ENCODE peak calls at places on chromosome 17, in seven cellular contexts. T, O, V, N, K, B and U are unnamed samples.

GRCh38 chr17:31743767-31744166 is 115.3 kb downstream of the COPRS start:
- DNase-seq in T (no peak), B (no peak), V (no peak), N (no peak), O (no peak), K (no peak), U (no peak)

GRCh38 chr17:34135841-34136240 is 119.2 kb upstream of the CCL2 start:
- DNase-seq in B (no peak), K (no peak), O (no peak), V (no peak), T (no peak), N (no peak), U (no peak)

GRCh38 chr17:13727441-13728171 is 125.9 kb upstream of the HS3ST3A1 start:
- DNase-seq in B (no peak), N (no peak), O (no peak), T (peak), K (no peak), V (peak), U (no peak)

GRCh38 chr17:71578446-71578845 is 542.4 kb upstream of the SOX9 start:
- DNase-seq in N (no peak), O (no peak), K (no peak), V (no peak), T (no peak), B (no peak), U (no peak)

GRCh38 chr17:1078831-1079561 is 82.1 kb downstream of the TIMM22 start:
- DNase-seq in V (no peak), T (no peak), B (peak), N (no peak), K (no peak), O (no peak), U (no peak)

GRCh38 chr17:80872999-80873951 is 118.4 kb upstream of the CHMP6 start:
- DNase-seq in V (no peak), K (no peak), N (peak), T (no peak), B (no peak), O (no peak), U (no peak)

GRCh38 chr17:58200024-58200633 is 7.6 kb downstream of the EPX start:
- DNase-seq in V (peak), N (peak), O (no peak), B (peak), T (peak), K (no peak), U (no peak)

GRCh38 chr17:18916816-18917496 is 35.0 kb upstream of the SLC5A10 start:
- DNase-seq in N (no peak), V (no peak), K (no peak), T (peak), B (no peak), O (peak), U (no peak)

GRCh38 chr17:27520571-27521185 is 64.4 kb downstream of the KSR1 start:
- DNase-seq in B (no peak), K (no peak), T (no peak), V (no peak), N (no peak), O (no peak), U (no peak)
- TF ChIP-seq CTCF in B (no peak), K (no peak), T (no peak), V (no peak), N (no peak), O (no peak), U (no peak)

GRCh38 chr17:67517335-67517734 is 140.3 kb downstream of the PITPNC1 start:
- DNase-seq in K (no peak), T (no peak), N (no peak), V (no peak), O (no peak), B (no peak), U (no peak)
- TF ChIP-seq CTCF in K (no peak), T (no peak), N (no peak), V (no peak), O (no peak), B (no peak), U (no peak)

DNA sequence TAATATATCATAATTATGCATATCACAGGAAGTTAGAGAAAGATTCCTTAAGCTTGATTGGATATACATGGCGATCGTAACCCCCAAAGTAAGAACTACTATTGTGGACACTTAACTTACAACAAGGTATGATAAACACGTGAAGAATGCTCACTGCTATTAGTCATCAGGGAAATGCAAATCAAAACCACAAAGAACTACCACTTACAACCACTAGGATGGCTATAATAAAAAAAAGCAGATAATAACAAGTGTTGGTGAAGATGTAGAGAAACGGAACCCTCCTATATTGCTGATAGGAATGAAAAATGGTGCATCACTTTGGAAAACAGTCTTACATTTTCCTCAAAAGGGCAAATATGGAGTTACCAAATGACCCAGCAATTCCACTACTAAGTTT is 265.9 kb downstream of the SLC39A11 start:
- DNase-seq in B (no peak), N (no peak), O (no peak), T (peak), K (no peak), V (peak), U (no peak)
- TF ChIP-seq CTCF in B (no peak), N (no peak), O (peak), T (peak), K (no peak), V (no peak), U (no peak)

GRCh38 chr17:2388020-2388704 is 12.7 kb downstream of the MNT start:
- DNase-seq in T (no peak), B (no peak), N (no peak), K (no peak), O (no peak), V (no peak), U (no peak)

GRCh38 chr17:2390199-2390880 is 10.5 kb downstream of the MNT start:
- DNase-seq in O (no peak), K (no peak), T (no peak), B (no peak), N (no peak), V (no peak), U (no peak)

GRCh38 chr17:2387086-2388019 is 13.5 kb downstream of the MNT start:
- DNase-seq in K (no peak), V (no peak), O (no peak), B (no peak), T (no peak), N (no peak), U (no peak)

GRCh38 chr17:2386400-2387085 is 14.3 kb downstream of the MNT start:
- DNase-seq in V (no peak), N (no peak), K (no peak), O (no peak), T (no peak), B (no peak), U (no peak)

DNA sequence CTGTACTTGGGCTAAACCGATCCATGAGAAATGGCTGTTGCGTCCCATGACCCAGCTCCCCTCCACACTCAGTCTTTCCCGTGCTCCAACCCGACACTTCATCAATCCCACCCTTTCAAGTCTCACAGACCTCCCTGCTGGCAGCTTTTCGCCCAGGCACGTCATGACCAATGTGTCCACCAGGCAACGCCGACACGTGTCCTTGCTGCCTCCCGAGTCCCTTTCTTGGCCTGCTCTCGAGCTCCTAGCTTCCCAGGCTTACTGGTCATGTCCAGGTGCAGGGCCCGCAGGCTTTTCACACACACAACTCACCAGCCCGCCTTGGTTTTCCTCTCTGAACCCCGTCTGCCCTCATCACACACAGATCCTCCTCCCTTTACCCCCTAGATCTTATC is 12.2 kb downstream of the MNT start:
- DNase-seq in O (no peak), V (no peak), K (no peak), T (no peak), B (no peak), N (no peak), U (no peak)
- TF ChIP-seq CTCF in O (no peak), V (no peak), K (no peak), T (no peak), B (no peak), N (no peak), U (no peak)

GRCh38 chr17:73718362-73718761 is 74.1 kb upstream of the SDK2 start:
- DNase-seq in T (no peak), B (no peak), K (no peak), V (no peak), N (no peak), O (no peak), U (no peak)

GRCh38 chr17:73719588-73720071 is 75.4 kb upstream of the SDK2 start:
- DNase-seq in B (peak), T (no peak), O (no peak), K (no peak), V (no peak), N (peak), U (no peak)

GRCh38 chr17:73718912-73719311 is 74.7 kb upstream of the SDK2 start:
- DNase-seq in B (no peak), K (no peak), N (no peak), V (no peak), T (no peak), O (no peak), U (no peak)

GRCh38 chr17:73722163-73722562 is 77.9 kb upstream of the SDK2 start:
- DNase-seq in V (no peak), B (no peak), K (no peak), T (no peak), O (no peak), N (no peak), U (no peak)

DNA sequence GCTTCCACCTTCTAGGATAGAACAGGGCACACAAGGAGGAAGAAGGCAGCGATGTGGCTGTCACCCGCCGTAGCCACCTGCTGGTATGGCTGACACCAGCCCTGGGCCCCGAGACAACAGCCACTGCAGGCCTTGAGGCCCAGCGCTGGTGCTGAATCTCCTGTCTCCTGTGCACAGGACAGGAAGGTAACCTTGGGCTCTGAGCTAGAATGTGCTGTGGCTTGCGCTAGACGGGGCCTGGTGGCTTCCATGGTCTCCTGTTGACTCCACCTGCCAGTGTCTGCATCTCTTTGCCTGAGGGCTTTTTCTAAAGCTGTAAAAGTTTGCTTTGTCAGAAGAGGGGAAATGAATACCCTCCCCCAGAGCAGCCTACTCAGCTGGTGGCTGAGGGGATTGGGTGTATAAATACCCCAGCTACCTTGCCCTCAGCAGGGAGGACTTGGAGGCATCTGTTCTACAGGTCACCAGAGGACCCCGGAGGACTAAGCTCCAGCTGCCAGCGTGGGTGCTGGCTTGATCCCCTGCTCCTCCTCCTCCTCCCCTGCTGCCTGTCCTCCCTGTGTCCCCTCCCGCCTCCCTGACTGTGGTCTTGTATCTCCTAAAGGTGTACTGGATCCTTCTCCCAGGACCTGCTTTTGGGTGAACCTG is 76.1 kb upstream of the SDK2 start:
- DNase-seq in N (no peak), K (no peak), V (no peak), O (no peak), B (no peak), T (no peak), U (no peak)
- TF ChIP-seq CTCF in N (no peak), K (no peak), V (no peak), O (no peak), B (no peak), T (no peak), U (no peak)

DNA sequence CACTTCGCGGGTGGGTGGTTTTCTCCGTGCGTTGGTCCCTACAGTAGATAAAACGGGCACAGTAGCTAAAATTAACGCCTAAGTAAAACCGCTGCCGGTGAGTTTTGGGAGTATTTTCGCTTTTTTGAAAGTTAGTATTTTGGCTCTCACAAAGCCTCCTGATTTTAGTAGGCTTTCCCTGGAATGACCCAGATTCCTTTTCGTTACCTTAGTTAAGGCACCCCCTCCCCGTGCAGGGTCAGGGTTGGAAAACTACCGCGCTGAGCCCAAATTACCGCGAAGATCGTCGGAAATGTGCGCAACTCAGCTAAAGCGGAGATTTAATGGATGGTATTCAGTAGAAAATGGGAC is 28.3 kb upstream of the ST6GALNAC1 start:
- DNase-seq in K (no peak), B (no peak), V (no peak), O (no peak), N (no peak), T (no peak), U (no peak)
- TF ChIP-seq CTCF in K (peak), B (no peak), V (no peak), O (no peak), N (no peak), T (no peak), U (no peak)